ENCODE peak calls at places on chromosomes 16 and 17, in seven cellular contexts. X is testis, A is spleen, M is mammary epithelial cell, W is lung, Z is WERI-Rb-1, R is upper lobe of right lung. G is an unnamed sample.

GRCh38 chr17:17921192-17922082 is 50.8 kb downstream of the TOM1L2 start:
- DNase-seq in X (no peak), A (no peak), M (peak; percentile 93), W (no peak), Z (peak; percentile 67), R (no peak), G (no peak)

GRCh38 chr17:55693244-55694216 is 29.1 kb downstream of the TMEM100 start:
- DNase-seq in X (no peak), A (no peak), M (no peak), W (no peak), Z (no peak), R (no peak), G (peak; percentile 38)

GRCh38 chr16:65315004-65315398 is 193.1 kb upstream of the CDH11 start:
- DNase-seq in X (peak; percentile 72), A (no peak), M (no peak), W (no peak), Z (no peak), R (no peak), G (no peak)

GRCh38 chr17:46862949-46863348 is 11.6 kb downstream of the WNT9B start:
- DNase-seq in X (no peak), A (no peak), M (no peak), W (no peak), Z (no peak), R (no peak), G (no peak)

GRCh38 chr16:69373019-69373418 is 12.8 kb downstream of the TERF2 start:
- DNase-seq in X (no peak), A (no peak), M (no peak), W (no peak), Z (no peak), R (no peak), G (no peak)

GRCh38 chr17:61927211-61928100 is at the start of gene INTS2:
- DNase-seq in X (peak; percentile 97), A (peak; percentile 98), M (peak; percentile 92), W (peak; percentile 96), Z (peak; percentile 98), R (peak; percentile 98), G (peak; percentile 96)

GRCh38 chr16:4244254-4244812 is 2.5 kb upstream of the SRL start:
- DNase-seq in X (no peak), A (no peak), M (no peak), W (no peak), Z (peak; percentile 89), R (no peak), G (peak; percentile 89)

GRCh38 chr16:678858-679807 is 1.1 kb upstream of the STUB1 start:
- DNase-seq in X (peak; percentile 84), A (peak; percentile 94), M (peak; percentile 30), W (peak; percentile 73), Z (peak; percentile 89), R (peak; percentile 86), G (peak; percentile 90)

GRCh38 chr16:85888405-85889331 is 10.3 kb upstream of the IRF8 start:
- DNase-seq in X (no peak), A (no peak), M (peak; percentile 34), W (no peak), Z (no peak), R (no peak), G (no peak)

GRCh38 chr17:752620-753219 is 656 bp upstream of the GEMIN4 start:
- DNase-seq in X (peak; percentile 81), A (peak; percentile 86), M (no peak), W (peak; percentile 81), Z (no peak), R (peak; percentile 88), G (peak; percentile 18)

GRCh38 chr17:352421-353212 is at the start of gene RPH3AL:
- DNase-seq in X (no peak), A (no peak), M (no peak), W (peak; percentile 82), Z (peak; percentile 87), R (peak; percentile 89), G (peak; percentile 25)

GRCh38 chr16:55056585-55057520 is 126.2 kb downstream of the IRX5 start:
- DNase-seq in X (no peak), A (peak; percentile 45), M (no peak), W (no peak), Z (peak; percentile 58), R (peak; percentile 42), G (peak; percentile 60)

GRCh38 chr16:81846105-81846504 is 67.0 kb downstream of the PLCG2 start:
- DNase-seq in X (no peak), A (no peak), M (peak; percentile 32), W (no peak), Z (no peak), R (no peak), G (no peak)

GRCh38 chr16:89599451-89599858 is 14.0 kb upstream of the DPEP1 start:
- DNase-seq in X (no peak), A (no peak), M (peak; percentile 41), W (no peak), Z (peak; percentile 90), R (no peak), G (peak; percentile 70)

GRCh38 chr17:64632193-64632592 is 29.9 kb downstream of the SMURF2 start:
- DNase-seq in X (no peak), A (no peak), M (no peak), W (no peak), Z (no peak), R (no peak), G (no peak)

GRCh38 chr17:19464033-19465026 is 53.3 kb downstream of the RNF112 start:
- DNase-seq in X (peak; percentile 64), A (peak; percentile 60), M (no peak), W (no peak), Z (no peak), R (no peak), G (no peak)

GRCh38 chr17:67639555-67639954 is 78.2 kb upstream of the NOL11 start:
- DNase-seq in X (no peak), A (no peak), M (no peak), W (no peak), Z (no peak), R (no peak), G (no peak)

DNA sequence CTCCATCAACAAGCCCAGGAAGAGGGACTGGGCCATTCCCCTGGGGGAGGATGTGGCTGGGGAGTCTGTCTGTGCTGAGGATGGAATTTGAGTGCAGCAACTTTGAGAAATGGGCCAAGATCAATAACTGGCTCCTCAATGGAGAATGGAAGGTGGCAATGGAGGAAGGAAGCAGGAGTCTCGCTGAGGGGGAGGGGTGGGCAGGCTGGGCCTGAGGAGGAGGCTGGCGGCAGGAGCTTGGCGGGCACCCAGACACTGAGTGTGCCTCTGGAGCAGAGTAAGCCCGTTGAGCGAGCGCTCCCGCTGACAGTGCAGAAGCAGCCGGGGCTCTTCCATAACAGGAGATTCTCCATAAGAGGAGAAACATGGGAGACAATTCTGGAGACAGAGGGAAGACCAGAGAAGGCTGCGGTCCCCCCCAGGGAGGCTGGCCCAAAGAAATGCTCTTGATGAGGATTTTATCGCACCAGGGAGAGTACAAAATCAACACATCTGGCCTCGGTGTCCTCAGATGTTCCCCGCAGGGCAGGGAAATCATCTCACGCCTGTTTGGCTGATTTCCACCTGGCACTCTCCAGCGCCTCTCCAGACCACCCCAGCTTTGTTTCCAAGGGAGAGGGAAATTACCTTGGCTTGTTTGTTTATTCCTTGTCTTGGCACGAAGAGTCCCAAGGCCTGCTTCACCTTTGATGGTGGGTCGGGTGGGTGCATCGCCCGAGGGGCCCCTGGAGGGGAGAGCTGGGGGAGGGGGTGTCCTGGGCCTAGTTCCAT is 2.8 kb upstream of the MMP15 start:
- DNase-seq in X (peak; percentile 87), A (peak; percentile 70), M (peak; percentile 30), W (peak; percentile 78), Z (no peak), R (peak; percentile 92), G (peak; percentile 77)
- H3K4me3 ChIP-seq in X (no peak overlapping the region), A (no peak overlapping the region), M (no peak overlapping the region), W (no peak overlapping the region), Z (no peak overlapping the region), R (no peak overlapping the region), G (peak overlapping the region; percentile 38)

DNA sequence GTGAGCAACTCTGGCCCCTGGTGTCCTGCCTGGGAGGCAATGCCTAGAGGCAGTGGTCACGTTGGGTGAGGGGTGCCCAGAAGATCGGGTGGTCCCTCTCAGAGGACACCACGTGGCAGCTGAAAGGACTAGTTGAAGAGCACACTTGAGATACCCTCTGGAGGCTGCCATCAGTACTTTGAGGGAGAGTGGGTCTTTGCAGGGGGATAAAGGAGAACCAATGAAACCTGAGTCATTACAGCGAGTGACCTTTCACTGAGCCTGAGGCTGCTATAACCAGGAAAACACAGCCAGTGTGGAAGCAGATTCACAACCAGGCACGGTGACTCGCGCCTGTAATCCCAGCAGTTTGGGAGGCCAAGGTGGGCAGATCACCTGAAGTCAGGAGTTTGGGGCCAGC is 18.9 kb downstream of the CA4 start:
- DNase-seq in X (no peak), A (no peak), M (no peak), W (no peak), Z (no peak), R (no peak), G (no peak)
- TF ChIP-seq CTCF in X (no peak), A (no peak), M (no peak), W (no peak), Z (no peak), R (no peak), G (no peak)

GRCh38 chr16:20318006-20318405 is 9.3 kb downstream of the GP2 start:
- DNase-seq in X (no peak), A (no peak), M (no peak), W (no peak), Z (no peak), R (no peak), G (no peak)
- H3K27me3 ChIP-seq in X (no peaks in the 10 kb centered on the region), A (no peaks in the 10 kb centered on the region), M (no peaks in the 10 kb centered on the region), W (no peaks in the 10 kb centered on the region), Z (peaks cover 55% of the 10 kb centered on the region), R (no peaks in the 10 kb centered on the region), G (no peaks in the 10 kb centered on the region)

GRCh38 chr17:74453665-74454196 is 12.7 kb upstream of the CD300A start:
- DNase-seq in X (peak; percentile 92), A (no peak), M (no peak), W (peak; percentile 87), Z (no peak), R (no peak), G (no peak)

GRCh38 chr17:74455025-74455585 is 11.3 kb upstream of the CD300A start:
- DNase-seq in X (no peak), A (no peak), M (no peak), W (no peak), Z (no peak), R (no peak), G (no peak)

GRCh38 chr17:74452841-74453661 is 13.4 kb upstream of the CD300A start:
- DNase-seq in X (no peak), A (no peak), M (no peak), W (no peak), Z (peak; percentile 73), R (no peak), G (no peak)

GRCh38 chr17:74452027-74452840 is 14.2 kb upstream of the CD300A start:
- DNase-seq in X (no peak), A (no peak), M (no peak), W (no peak), Z (no peak), R (no peak), G (no peak)

DNA sequence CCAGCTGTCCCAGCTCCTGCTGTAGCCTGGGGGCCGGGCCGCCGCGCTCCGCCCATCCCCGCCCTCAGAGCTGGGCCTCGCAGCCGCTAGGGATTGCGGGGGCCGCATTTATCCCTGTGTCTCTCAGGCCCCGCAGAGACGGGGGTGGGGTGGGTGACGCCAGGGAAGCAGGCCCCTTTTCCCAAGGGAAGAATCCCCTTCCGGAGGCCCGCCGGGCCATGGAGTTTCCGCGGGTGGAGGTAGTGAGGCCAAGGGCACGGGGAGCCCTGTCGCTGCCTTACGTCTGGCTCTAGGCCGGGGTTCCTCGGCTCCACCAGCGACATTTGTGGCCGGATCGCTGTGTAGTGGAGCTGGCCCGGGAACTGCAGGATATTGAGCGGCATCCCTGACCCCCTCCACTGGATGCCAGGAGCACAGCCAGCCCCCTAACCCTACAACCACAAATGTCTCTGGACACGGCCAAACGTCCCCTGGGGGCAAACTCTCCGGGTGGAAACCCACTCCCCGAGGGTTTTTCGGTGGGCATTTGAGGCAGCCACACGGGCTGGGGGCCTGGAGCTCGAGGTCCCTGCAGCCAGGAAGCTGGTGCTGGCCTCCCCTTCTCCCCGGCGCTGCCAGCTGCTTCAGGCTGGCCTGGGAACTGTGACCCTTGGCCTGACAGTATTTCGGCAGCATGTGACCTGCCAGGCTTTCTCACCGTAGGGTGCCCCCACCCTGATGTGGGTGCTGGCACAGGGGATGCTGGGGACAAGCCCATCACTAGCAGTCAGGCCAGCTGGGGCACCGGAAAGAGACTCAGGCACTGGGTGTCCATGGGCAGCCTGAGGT is 12.0 kb upstream of the CD300A start:
- DNase-seq in X (no peak), A (peak; percentile 96), M (peak; percentile 69), W (no peak), Z (peak; percentile 97), R (peak; percentile 96), G (peak; percentile 97)
- H3K4me3 ChIP-seq in X (peak overlapping the region; percentile 13), A (peak overlapping the region; percentile 24), M (no peak overlapping the region), W (no peak overlapping the region), Z (peak overlapping the region; percentile 48), R (peak overlapping the region; percentile 50), G (peak overlapping the region; percentile 45)

G was measured in BE2C.